ENCODE peak calls at places on chromosomes 12 and 14, in seven cellular contexts. V, X, F, T, C, G and Z are unnamed samples.

GRCh38 chr12:97899956-97900355 is 437.4 kb downstream of the RMST start:
- DNase-seq in V (no peak), F (no peak), G (no peak), X (no peak), T (no peak), C (no peak), Z (no peak)

GRCh38 chr12:92156704-92157395 is 11.2 kb upstream of the BTG1 start:
- DNase-seq in G (no peak), C (no peak), F (no peak), X (no peak), V (no peak), T (no peak), Z (no peak)

GRCh38 chr12:6250343-6250742 is 50.1 kb downstream of the CD9 start:
- DNase-seq in V (peak; percentile 59), G (no peak), C (no peak), F (no peak), T (no peak), X (no peak), Z (no peak)

GRCh38 chr12:124640096-124640495 is 72.7 kb upstream of the NCOR2 start:
- DNase-seq in V (peak; percentile 46), G (no peak), C (no peak), T (no peak), F (peak; percentile 76), X (no peak), Z (no peak)

GRCh38 chr12:91575631-91576030 is 393.0 kb upstream of the DCN start:
- DNase-seq in X (no peak), F (no peak), G (no peak), T (no peak), C (no peak), V (no peak), Z (no peak)

GRCh38 chr12:93156091-93156490 is 221.6 kb upstream of the NUDT4 start:
- DNase-seq in V (no peak), F (no peak), X (no peak), T (peak; percentile 85), C (no peak), G (no peak), Z (no peak)

GRCh38 chr12:1220127-1221092 is 229.4 kb downstream of the ERC1 start:
- DNase-seq in X (no peak), T (peak; percentile 61), V (peak; percentile 41), C (no peak), F (no peak), G (no peak), Z (no peak)

GRCh38 chr12:108689314-108690190 is 41.8 kb downstream of the CORO1C start:
- DNase-seq in T (no peak), C (no peak), V (peak; percentile 39), X (no peak), F (peak; percentile 65), G (peak; percentile 16), Z (no peak)

GRCh38 chr12:45586486-45586885 is 143.0 kb upstream of the ARID2 start:
- DNase-seq in V (no peak), G (no peak), T (no peak), F (no peak), X (no peak), C (no peak), Z (no peak)

GRCh38 chr14:102907980-102908730 is 14.3 kb upstream of the AMN start:
- DNase-seq in V (no peak), X (peak; percentile 85), T (no peak), F (no peak), C (no peak), G (no peak), Z (no peak)

GRCh38 chr14:54170301-54170700 is 213.7 kb upstream of the BMP4 start:
- DNase-seq in C (no peak), X (no peak), V (no peak), F (no peak), T (no peak), G (no peak), Z (no peak)

GRCh38 chr12:80432061-80432460 is 12.0 kb upstream of the PTPRQ start:
- DNase-seq in V (no peak), F (no peak), X (no peak), C (no peak), T (no peak), G (no peak), Z (no peak)

GRCh38 chr12:50101663-50102062 is 2.1 kb upstream of the GPD1 start:
- DNase-seq in C (no peak), X (no peak), T (no peak), V (peak; percentile 58), F (peak; percentile 57), G (no peak), Z (no peak)

GRCh38 chr12:26712892-26713291 is 120.1 kb downstream of the ITPR2 start:
- DNase-seq in X (no peak), V (no peak), T (no peak), G (no peak), F (no peak), C (no peak), Z (no peak)

GRCh38 chr12:22190-22529 is 44.4 kb upstream of the IQSEC3 start:
- DNase-seq in F (no peak), G (no peak), T (no peak), C (no peak), V (no peak), X (peak; percentile 58), Z (no peak)

GRCh38 chr12:1030779-1031178 is 39.8 kb downstream of the ERC1 start:
- DNase-seq in F (no peak), T (no peak), X (no peak), C (no peak), G (no peak), V (no peak), Z (no peak)

GRCh38 chr12:120703311-120703942 is 6.8 kb upstream of the UNC119B start:
- DNase-seq in V (no peak), T (no peak), X (no peak), F (no peak), C (no peak), G (no peak), Z (no peak)

GRCh38 chr12:8156845-8157244 is at the start of gene ZNF705A:
- DNase-seq in G (no peak), C (no peak), T (no peak), X (no peak), F (peak; percentile 84), V (peak; percentile 20), Z (no peak)

GRCh38 chr12:52604859-52605258 is 3.6 kb upstream of the KRT72 start:
- DNase-seq in V (no peak), G (no peak), C (no peak), X (no peak), T (no peak), F (no peak), Z (no peak)

GRCh38 chr12:503111-503761 is 43.5 kb downstream of the B4GALNT3 start:
- DNase-seq in G (peak; percentile 54), C (no peak), V (no peak), T (no peak), F (peak; percentile 13), X (peak; percentile 81), Z (no peak)

GRCh38 chr14:51395361-51395849 is 155.4 kb downstream of the TMX1 start:
- DNase-seq in C (no peak), X (peak; percentile 87), V (peak; percentile 90), T (no peak), G (no peak), F (peak; percentile 97), Z (no peak)

GRCh38 chr12:52151859-52152783 is 39.7 kb downstream of the KRT80 start:
- DNase-seq in X (peak; percentile 97), G (peak; percentile 90), V (peak; percentile 61), T (no peak), F (peak; percentile 63), C (peak; percentile 21), Z (peak; percentile 52)

GRCh38 chr12:11510671-11511070 is 115.3 kb upstream of the PRB2 start:
- DNase-seq in F (no peak), C (no peak), X (peak; percentile 13), V (no peak), T (no peak), G (no peak), Z (no peak)

GRCh38 chr14:85154714-85155113 is 375.2 kb upstream of the FLRT2 start:
- DNase-seq in T (no peak), C (no peak), G (no peak), F (no peak), X (no peak), V (no peak), Z (no peak)

GRCh38 chr14:104446611-104447010 is 133.0 kb upstream of the C14orf180 start:
- DNase-seq in C (no peak), T (no peak), F (no peak), V (no peak), G (no peak), X (peak; percentile 32), Z (no peak)

GRCh38 chr12:74066476-74066875 is 471.2 kb upstream of the ATXN7L3B start:
- DNase-seq in G (no peak), T (no peak), F (no peak), V (no peak), C (no peak), X (no peak), Z (no peak)

GRCh38 chr14:23895480-23895879 is 58.1 kb upstream of the DHRS4 start:
- DNase-seq in C (no peak), G (no peak), X (no peak), V (no peak), T (no peak), F (peak; percentile 2), Z (no peak)

GRCh38 chr12:62205348-62205747 is 54.9 kb upstream of the USP15 start:
- DNase-seq in G (peak; percentile 25), V (no peak), X (no peak), C (no peak), F (no peak), T (no peak), Z (no peak)

GRCh38 chr12:58117201-58117600 is 175.8 kb downstream of the ATP23 start:
- DNase-seq in V (no peak), F (no peak), X (no peak), C (no peak), T (no peak), G (no peak), Z (no peak)

GRCh38 chr12:2054091-2055018 is 1.6 kb downstream of the CACNA1C start:
- DNase-seq in V (no peak), T (no peak), X (no peak), F (no peak), C (no peak), G (no peak), Z (no peak)

GRCh38 chr12:130333341-130333740 is 4.3 kb upstream of the PIWIL1 start:
- DNase-seq in C (no peak), V (no peak), X (no peak), G (no peak), F (no peak), T (no peak), Z (no peak)

GRCh38 chr14:99619873-99620834 is 16.1 kb upstream of the CCDC85C start:
- DNase-seq in C (no peak), G (no peak), F (peak; percentile 73), V (no peak), T (no peak), X (no peak), Z (no peak)

GRCh38 chr12:6635856-6636521 is at the start of gene LPAR5:
- DNase-seq in C (no peak), V (no peak), T (no peak), X (peak; percentile 92), F (peak; percentile 32), G (no peak), Z (no peak)

GRCh38 chr12:71242511-71242910 is 84.7 kb upstream of the TSPAN8 start:
- DNase-seq in F (peak; percentile 36), V (no peak), T (no peak), X (no peak), C (no peak), G (no peak), Z (no peak)

GRCh38 chr14:24364841-24365240 is 3.1 kb upstream of the NFATC4 start:
- DNase-seq in V (no peak), C (no peak), T (no peak), F (no peak), X (no peak), G (no peak), Z (no peak)

GRCh38 chr12:101277443-101277842 is 2.5 kb upstream of the UTP20 start:
- DNase-seq in C (no peak), X (no peak), V (peak; percentile 27), F (no peak), G (no peak), T (no peak), Z (no peak)

GRCh38 chr12:76341436-76342030 is 6.7 kb downstream of the BBS10 start:
- DNase-seq in X (no peak), T (no peak), V (no peak), F (no peak), G (no peak), C (no peak), Z (no peak)

GRCh38 chr12:100955139-100955538 is 160.6 kb downstream of the ANO4 start:
- DNase-seq in V (no peak), G (no peak), C (no peak), T (no peak), X (no peak), F (peak; percentile 67), Z (no peak)